ENCODE peak calls at places on chromosomes 16 and 17, in eight cellular contexts. A is right lobe of liver, K is esophagus squamous epithelium, X is body of pancreas, O is K562, Y is IMR-90, N is A549, G is tibial nerve. V is an unnamed sample.

GRCh38 chr16:11759163-11759834 is 16.6 kb upstream of the TXNDC11 start:
- DNase-seq in G (no peak), N (no peak), O (no peak), Y (no peak), X (peak), A (no peak), K (no peak), V (no peak)

GRCh38 chr16:30949655-30950515 is 1.0 kb downstream of the ORAI3 start:
- DNase-seq in O (peak), A (peak), X (peak), K (peak), G (peak), N (peak), Y (peak), V (peak)

GRCh38 chr17:43442711-43443110 is 41.1 kb upstream of the DHX8 start:
- DNase-seq in X (no peak), Y (peak), G (no peak), N (no peak), K (no peak), O (no peak), A (no peak), V (no peak)

GRCh38 chr17:47999612-48000011 is 28.7 kb downstream of the CDK5RAP3 start:
- DNase-seq in K (no peak), G (no peak), O (no peak), N (peak), X (no peak), A (peak), Y (peak), V (no peak)

GRCh38 chr17:39739885-39740356 is 2.2 kb downstream of the GRB7 start:
- DNase-seq in O (no peak), A (no peak), Y (no peak), X (peak), K (no peak), G (no peak), N (peak), V (no peak)

GRCh38 chr16:11835891-11836652 is 15.3 kb downstream of the RSL1D1 start:
- DNase-seq in G (no peak), A (no peak), X (no peak), N (no peak), O (no peak), Y (peak), K (no peak), V (no peak)

GRCh38 chr17:33688771-33689170 is 395.7 kb upstream of the ASIC2 start:
- DNase-seq in G (no peak), X (no peak), A (no peak), N (no peak), K (no peak), O (no peak), Y (no peak), V (no peak)

GRCh38 chr16:30142672-30143346 is 19.8 kb upstream of the MAPK3 start:
- DNase-seq in K (no peak), O (no peak), G (no peak), X (no peak), N (no peak), A (no peak), Y (no peak), V (no peak)

GRCh38 chr17:59572301-59572924 is 7.0 kb downstream of the DHX40 start:
- DNase-seq in Y (peak), K (no peak), O (no peak), G (no peak), N (no peak), X (no peak), A (no peak), V (no peak)

GRCh38 chr17:76147211-76148014 is 6.4 kb upstream of the FOXJ1 start:
- DNase-seq in Y (peak), N (peak), X (no peak), A (no peak), K (no peak), G (no peak), O (no peak), V (no peak)

GRCh38 chr16:11264155-11264832 is 4.8 kb downstream of the TNP2 start:
- DNase-seq in G (no peak), O (no peak), K (no peak), Y (no peak), N (no peak), X (no peak), A (no peak), V (no peak)

GRCh38 chr16:30923554-30924085 is at the start of gene FBXL19:
- DNase-seq in X (peak), O (no peak), G (peak), A (peak), Y (no peak), N (no peak), K (no peak), V (peak)

GRCh38 chr16:75029854-75030253 is 31.0 kb downstream of the ZNRF1 start:
- DNase-seq in X (no peak), O (no peak), N (no peak), G (no peak), A (no peak), Y (peak), K (no peak), V (no peak)

GRCh38 chr16:14489460-14489859 is 140.6 kb downstream of the PARN start:
- DNase-seq in N (peak), A (no peak), Y (peak), O (peak), X (no peak), K (no peak), G (no peak), V (no peak)

GRCh38 chr16:11049396-11050059 is 105.2 kb downstream of the CLEC16A start:
- DNase-seq in O (no peak), A (no peak), X (no peak), Y (no peak), N (peak), G (no peak), K (no peak), V (no peak)

GRCh38 chr17:81665205-81666091 is 957 bp downstream of the OXLD1 start:
- DNase-seq in X (peak), O (peak), N (peak), K (no peak), G (no peak), A (no peak), Y (peak), V (no peak)

GRCh38 chr17:61011269-61011668 is 333.6 kb downstream of the BCAS3 start:
- DNase-seq in G (no peak), O (no peak), K (no peak), X (no peak), N (no peak), A (no peak), Y (no peak), V (no peak)

GRCh38 chr16:73021866-73022495 is 25.9 kb downstream of the ZFHX3 start:
- DNase-seq in Y (no peak), A (no peak), X (no peak), K (no peak), O (no peak), N (no peak), G (no peak), V (no peak)

GRCh38 chr16:73022534-73022933 is 25.4 kb downstream of the ZFHX3 start:
- DNase-seq in X (no peak), G (no peak), O (no peak), N (no peak), K (no peak), A (no peak), Y (no peak), V (no peak)

GRCh38 chr16:73018796-73019455 is 29.0 kb downstream of the ZFHX3 start:
- DNase-seq in O (no peak), K (no peak), Y (no peak), G (no peak), N (no peak), A (no peak), X (no peak), V (no peak)

GRCh38 chr16:73019456-73020362 is 28.2 kb downstream of the ZFHX3 start:
- DNase-seq in A (no peak), K (no peak), G (no peak), Y (peak), N (peak), X (peak), O (no peak), V (peak)

GRCh38 chr16:73020409-73020884 is 27.5 kb downstream of the ZFHX3 start:
- DNase-seq in N (peak), O (peak), K (no peak), A (peak), X (peak), G (peak), Y (peak), V (peak)
- TF ChIP-seq POLR2A in N (no peak), O (no peak), K (no peak), A (no peak), X (no peak), G (no peak), Y (no peak), V (no peak)

GRCh38 chr16:2517954-2518605 is 2.1 kb upstream of the AMDHD2 start:
- DNase-seq in N (no peak), G (no peak), O (no peak), A (peak), Y (no peak), X (no peak), K (no peak), V (no peak)

GRCh38 chr16:2520784-2521577 is 810 bp downstream of the AMDHD2 start:
- DNase-seq in N (no peak), Y (no peak), G (no peak), X (peak), A (peak), O (peak), K (no peak), V (peak)

GRCh38 chr16:2518823-2519710 is 1.1 kb upstream of the AMDHD2 start:
- DNase-seq in N (no peak), Y (no peak), X (no peak), A (peak), K (no peak), O (no peak), G (no peak), V (peak)

GRCh38 chr16:2519711-2520080 is 475 bp upstream of the AMDHD2 start:
- DNase-seq in G (no peak), Y (no peak), X (no peak), N (no peak), K (no peak), O (no peak), A (peak), V (peak)

GRCh38 chr16:2520097-2520783 is at the start of gene AMDHD2:
- DNase-seq in G (peak), A (peak), Y (peak), N (peak), K (peak), O (peak), X (peak), V (peak)
- H3K27ac ChIP-seq in G (peak), A (peak), Y (peak), N (peak), K (peak), O (peak), X (peak), V (no peak)

GRCh38 chr17:14196337-14196997 is 40.2 kb downstream of the CDRT15 start:
- DNase-seq in G (no peak), K (no peak), Y (no peak), N (no peak), O (no peak), A (no peak), X (no peak), V (no peak)
- TF ChIP-seq CTCF in G (no peak), K (peak), Y (peak), N (no peak), O (peak), A (no peak), X (no peak), V (peak)

GRCh38 chr17:66000216-66000615 is 191.7 kb downstream of the CEP112 start:
- DNase-seq in X (no peak), K (no peak), Y (no peak), N (no peak), A (no peak), G (no peak), O (no peak), V (no peak)
- TF ChIP-seq POLR2A in X (no peak), K (no peak), Y (no peak), N (no peak), A (no peak), G (no peak), O (no peak), V (no peak)

DNA sequence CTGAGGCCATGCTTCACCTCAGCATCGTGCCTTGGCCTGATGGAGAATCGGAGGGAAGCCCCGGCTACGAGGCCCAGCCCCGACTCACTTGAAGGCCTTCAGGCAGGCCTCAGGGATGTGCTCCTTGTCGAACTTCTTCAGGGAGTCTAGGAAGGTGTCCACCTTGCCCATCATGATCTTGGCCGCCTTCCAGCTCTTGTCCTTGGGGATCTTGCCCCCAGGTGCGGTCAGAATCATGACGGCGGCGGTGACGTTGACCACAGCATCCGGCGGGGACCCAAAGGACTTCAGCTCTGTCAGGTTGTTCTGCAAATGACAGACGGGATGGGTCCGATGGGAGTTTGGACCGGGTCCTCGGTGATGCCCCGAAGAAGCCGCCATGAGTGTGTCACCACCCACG is 81.2 kb downstream of the PGS1 start:
- DNase-seq in G (no peak), N (no peak), Y (no peak), A (no peak), X (no peak), K (no peak), O (no peak), V (no peak)
- H3K27ac ChIP-seq in G (no peak), N (no peak), Y (no peak), A (no peak), X (no peak), K (no peak), O (no peak), V (no peak)

GRCh38 chr17:77476498-77476897 is 335.7 kb downstream of the SEC14L1 start:
- DNase-seq in Y (no peak), A (no peak), O (no peak), G (no peak), K (no peak), N (no peak), X (no peak), V (no peak)

GRCh38 chr17:77478281-77478680 is 337.5 kb downstream of the SEC14L1 start:
- DNase-seq in O (no peak), N (no peak), K (no peak), A (no peak), X (no peak), G (no peak), Y (no peak), V (no peak)

GRCh38 chr17:77476006-77476405 is 335.2 kb downstream of the SEC14L1 start:
- DNase-seq in Y (no peak), X (no peak), G (no peak), K (no peak), N (no peak), O (no peak), A (no peak), V (no peak)

GRCh38 chr17:77478899-77479298 is 338.1 kb downstream of the SEC14L1 start:
- DNase-seq in K (no peak), N (no peak), G (no peak), A (no peak), X (no peak), O (no peak), Y (no peak), V (no peak)

GRCh38 chr17:77476920-77477805 is 336.4 kb downstream of the SEC14L1 start:
- DNase-seq in G (peak), Y (peak), O (no peak), A (no peak), X (peak), N (no peak), K (no peak), V (peak)
- TF ChIP-seq CTCF in G (peak), Y (no peak), O (no peak), A (no peak), X (no peak), N (no peak), K (no peak), V (no peak)

GRCh38 chr17:17739388-17740066 is 58.3 kb downstream of the RAI1 start:
- DNase-seq in N (peak), Y (peak), K (no peak), A (no peak), X (peak), O (peak), G (no peak), V (peak)
- TF ChIP-seq POLR2A in N (no peak), Y (no peak), K (no peak), A (no peak), X (no peak), O (no peak), G (no peak), V (no peak)